ENCODE peak calls at places on chromosome 12, in five cellular contexts. I is WERI-Rb-1, B is esophagus squamous epithelium, O is endothelial cell, S is fibroblast of the aortic adventitia. P is an unnamed sample.

GRCh38 chr12:6042447-6042846 is 82.0 kb downstream of the VWF start:
- DNase-seq in I (no peak), S (no peak), O (no peak), B (no peak), P (no peak)

GRCh38 chr12:91852646-91853045 is 293.0 kb downstream of the BTG1 start:
- DNase-seq in B (no peak), I (no peak), S (no peak), O (no peak), P (no peak)

GRCh38 chr12:77047341-77048202 is 17.8 kb downstream of the E2F7 start:
- DNase-seq in I (no peak), B (no peak), S (peak), O (no peak), P (no peak)

GRCh38 chr12:52391618-52392002 is 6.2 kb upstream of the KRT84 start:
- DNase-seq in O (no peak), B (no peak), S (peak), I (no peak), P (no peak)

GRCh38 chr12:14960548-14961465 is 594 bp downstream of the ARHGDIB start:
- DNase-seq in B (no peak), I (no peak), O (no peak), S (peak), P (no peak)

GRCh38 chr12:50639721-50640120 is 124.2 kb upstream of the ATF1 start:
- DNase-seq in B (no peak), S (no peak), O (no peak), I (no peak), P (no peak)

GRCh38 chr12:77167801-77168200 is 102.4 kb upstream of the E2F7 start:
- DNase-seq in O (no peak), B (no peak), S (peak), I (no peak), P (no peak)

GRCh38 chr12:71476513-71476912 is 36.9 kb downstream of the LGR5 start:
- DNase-seq in S (peak), B (no peak), O (no peak), I (no peak), P (no peak)

DNA sequence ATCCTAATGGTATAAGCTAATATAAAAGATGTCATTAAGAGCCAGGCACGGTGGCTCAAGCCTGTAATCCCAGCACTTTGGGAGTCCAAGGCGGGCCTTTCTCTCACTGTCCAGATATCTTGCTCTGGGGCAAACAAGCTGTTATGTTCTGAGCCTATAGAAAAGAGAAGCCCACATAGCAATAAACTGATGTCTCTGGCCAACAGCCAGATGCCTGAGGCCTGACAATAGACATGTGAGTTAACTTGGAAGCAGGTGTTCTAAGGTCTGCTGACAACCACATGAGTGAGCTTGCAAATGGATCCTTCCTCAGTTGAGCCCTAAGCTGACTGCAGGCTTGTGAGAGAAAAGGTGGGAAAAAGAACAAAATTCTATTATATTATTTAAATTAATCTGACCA is 25.0 kb downstream of the YAF2 start:
- DNase-seq in B (no peak), O (no peak), S (peak), I (no peak), P (peak)
- TF ChIP-seq CTCF in B (no peak), O (no peak), S (no peak), I (no peak), P (no peak)

DNA sequence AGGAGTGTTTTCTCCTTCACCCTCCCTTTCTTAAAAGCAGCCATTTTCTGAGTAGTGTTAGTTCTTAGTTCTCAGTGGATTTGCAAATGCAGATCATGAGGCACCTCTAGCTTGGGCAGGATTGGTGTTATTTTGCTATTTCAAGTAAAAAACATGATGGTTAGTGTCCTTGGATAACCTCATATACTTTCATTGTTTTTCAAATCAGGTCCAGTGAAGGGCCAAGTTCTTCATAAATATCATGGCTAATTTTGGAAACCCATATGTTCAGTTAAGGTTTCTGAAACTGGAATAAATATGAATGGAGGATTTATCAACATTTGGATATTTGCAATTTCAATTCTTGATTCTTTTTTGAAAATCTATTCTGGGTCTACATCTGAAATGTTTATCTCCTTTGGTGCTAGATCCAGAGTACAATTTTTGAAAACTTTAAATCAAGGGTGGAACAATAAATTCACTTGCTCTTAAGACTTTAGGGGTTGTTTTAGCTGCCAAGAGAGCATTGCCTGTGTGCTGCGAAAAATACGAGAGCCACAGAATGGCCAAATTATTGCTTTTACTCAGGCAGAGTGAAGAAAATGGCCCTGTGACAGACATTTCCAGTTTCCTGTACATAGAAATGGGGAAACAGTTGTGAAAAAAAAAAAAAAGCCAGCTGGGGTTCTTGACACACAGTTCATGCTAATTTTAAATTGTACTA is 104.6 kb downstream of the BICD1 start:
- DNase-seq in I (no peak), O (no peak), B (no peak), S (no peak), P (no peak)
- TF ChIP-seq CTCF in I (no peak), O (no peak), B (no peak), S (no peak), P (no peak)

GRCh38 chr12:103586132-103586531 is 941 bp upstream of the STAB2 start:
- DNase-seq in I (no peak), B (no peak), S (peak), O (no peak), P (no peak)
- TF ChIP-seq CTCF in I (no peak), B (no peak), S (peak), O (no peak), P (no peak)

GRCh38 chr12:96401061-96401871 is 1.0 kb upstream of the CDK17 start:
- DNase-seq in O (peak), I (no peak), B (no peak), S (peak), P (no peak)
- TF ChIP-seq CTCF in O (no peak), I (no peak), B (peak), S (peak), P (no peak)

DNA sequence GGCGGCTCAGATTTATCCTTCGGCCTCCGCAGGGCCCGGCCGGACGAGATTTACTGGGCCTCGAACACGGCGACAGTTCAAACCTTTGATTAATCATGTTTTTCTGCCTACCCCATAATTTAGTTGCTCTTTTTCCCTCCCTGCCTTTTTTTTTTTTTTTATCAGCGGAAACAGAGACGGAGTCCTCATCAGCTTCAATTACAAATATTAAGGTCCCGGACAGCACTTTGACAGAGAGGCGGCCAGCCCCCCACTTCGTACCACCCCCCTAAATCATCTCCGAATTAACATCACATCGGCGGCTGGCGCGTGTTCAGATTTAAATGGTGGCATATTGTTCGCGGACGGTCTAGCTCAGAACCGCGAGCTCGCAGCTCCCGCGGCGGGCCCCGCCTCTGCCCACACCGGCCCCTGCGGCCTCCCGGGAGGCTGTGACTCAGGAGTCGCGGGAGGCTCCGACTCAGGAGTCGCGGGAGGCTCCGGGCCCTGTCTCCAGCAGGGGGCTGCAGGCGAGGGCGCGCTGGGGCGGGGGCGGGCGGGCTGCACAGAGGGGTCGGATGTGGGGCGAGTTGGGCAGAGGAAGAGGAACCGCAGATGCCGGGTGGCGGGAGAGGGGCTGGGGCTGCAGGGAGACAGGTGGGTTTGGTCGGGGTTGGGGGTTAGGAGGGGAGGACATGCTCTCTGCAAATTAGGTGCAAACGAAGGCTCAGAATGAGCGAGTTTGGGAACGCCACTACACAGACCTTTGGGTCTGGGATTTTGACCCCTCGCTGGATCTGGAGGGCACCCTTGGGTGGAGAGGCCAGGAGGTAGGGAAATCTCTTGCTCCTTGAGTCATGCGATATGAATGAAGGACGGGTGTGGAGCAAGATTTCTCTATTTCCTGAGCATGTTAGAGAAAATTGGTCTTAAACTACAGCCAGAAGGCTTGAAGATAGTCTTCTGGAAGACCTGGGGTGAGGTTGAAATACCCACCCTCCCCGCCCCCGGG is 19.6 kb upstream of the ATP5MC2 start:
- DNase-seq in S (peak), O (peak), I (peak), B (no peak), P (peak)
- TF ChIP-seq CTCF in S (no peak), O (no peak), I (peak), B (no peak), P (no peak)

DNA sequence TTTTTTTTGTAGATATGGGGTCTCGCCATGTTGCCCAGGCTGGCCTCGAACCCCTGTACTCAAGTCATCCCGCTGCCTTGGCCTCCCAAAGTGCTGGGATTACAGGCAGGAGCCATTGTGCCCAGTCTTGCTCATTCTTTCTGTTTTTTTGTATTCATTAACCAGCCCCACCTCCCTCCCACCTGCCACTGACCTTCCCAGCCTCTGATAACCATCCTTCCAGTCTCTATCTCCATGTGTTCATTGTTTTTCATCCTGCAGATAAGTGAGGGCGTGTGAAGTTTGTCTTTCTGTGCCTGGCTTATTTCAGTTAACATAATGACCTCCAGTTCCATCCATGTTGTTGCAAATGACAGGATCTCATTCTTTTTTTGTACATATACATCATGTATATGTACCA is 19.0 kb downstream of the MYL2 start:
- DNase-seq in O (no peak), B (no peak), S (no peak), I (no peak), P (no peak)
- TF ChIP-seq CTCF in O (no peak), B (no peak), S (no peak), I (no peak), P (no peak)

GRCh38 chr12:116551619-116551951 is 7.6 kb upstream of the MAP1LC3B2 start:
- DNase-seq in I (no peak), O (no peak), S (no peak), B (no peak), P (no peak)
- TF ChIP-seq CTCF in I (no peak), O (no peak), S (no peak), B (no peak), P (no peak)

GRCh38 chr12:65497645-65498044 is 219.2 kb downstream of the MSRB3 start:
- DNase-seq in B (no peak), O (no peak), I (no peak), S (no peak), P (no peak)

GRCh38 chr12:65496617-65497016 is 218.1 kb downstream of the MSRB3 start:
- DNase-seq in I (no peak), S (peak), B (no peak), O (no peak), P (no peak)

GRCh38 chr12:65501093-65501621 is 222.7 kb downstream of the MSRB3 start:
- DNase-seq in S (peak), O (no peak), B (no peak), I (no peak), P (no peak)

GRCh38 chr12:65500121-65500846 is 221.8 kb downstream of the MSRB3 start:
- DNase-seq in S (peak), O (no peak), B (no peak), I (no peak), P (no peak)

DNA sequence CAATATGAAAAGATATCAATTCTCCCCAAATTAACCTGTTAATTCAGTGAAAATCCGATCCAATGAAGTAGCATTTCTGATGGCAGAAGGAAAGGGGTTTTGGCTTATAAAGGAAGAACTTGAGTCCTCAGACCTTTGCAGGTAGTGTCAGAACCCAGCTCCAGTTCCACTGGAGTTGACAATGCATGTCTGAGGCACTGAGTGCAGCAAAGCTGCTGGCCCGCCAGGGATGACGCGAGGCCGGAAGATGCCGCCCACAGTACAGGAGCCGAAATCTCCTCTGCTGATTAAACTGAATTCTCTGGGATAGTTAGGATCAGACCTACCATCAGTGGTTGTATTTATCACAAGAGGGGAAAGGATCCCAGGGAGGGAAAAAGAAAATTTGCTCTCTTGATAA is 220.7 kb downstream of the MSRB3 start:
- DNase-seq in S (no peak), I (no peak), O (no peak), B (no peak), P (no peak)
- TF ChIP-seq CTCF in S (no peak), I (no peak), O (no peak), B (no peak), P (no peak)

GRCh38 chr12:46354111-46354798 is 18.3 kb downstream of the SLC38A2 start:
- DNase-seq in O (no peak), I (no peak), B (no peak), S (no peak), P (no peak)
- TF ChIP-seq CTCF in O (no peak), I (peak), B (no peak), S (no peak), P (no peak)

P was measured in mesothelial cell of epicardium.